ENCODE peak calls at places on chromosomes 3 and 15, in five cellular contexts. W, Y, P, V and X are unnamed samples.

GRCh38 chr3:128466840-128467541 is at the start of gene DNAJB8:
- DNase-seq in W (no peak), Y (no peak), P (no peak), V (no peak), X (no peak)

GRCh38 chr3:18891641-18892040 is 256.7 kb upstream of the KCNH8 start:
- DNase-seq in P (no peak), V (no peak), W (no peak), Y (no peak), X (no peak)

GRCh38 chr3:133025546-133025945 is 12.6 kb upstream of the TMEM108 start:
- DNase-seq in V (no peak), W (no peak), P (no peak), Y (no peak), X (no peak)

GRCh38 chr15:37099321-37100108 is 834 bp downstream of the MEIS2 start:
- DNase-seq in Y (peak; percentile 46), V (no peak), P (peak; percentile 15), W (no peak), X (peak; percentile 49)

GRCh38 chr3:127448161-127448561 is 142.4 kb downstream of the TPRA1 start:
- DNase-seq in V (no peak), Y (no peak), P (no peak), W (no peak), X (no peak)

GRCh38 chr3:160395297-160395696 is 3.7 kb downstream of the IFT80 start:
- DNase-seq in W (peak; percentile 87), Y (no peak), V (no peak), P (no peak), X (no peak)

GRCh38 chr3:72299823-72300222 is 514.9 kb upstream of the PROK2 start:
- DNase-seq in V (no peak), Y (peak; percentile 20), P (no peak), W (no peak), X (no peak)

GRCh38 chr15:44593042-44593736 is 56.2 kb downstream of the EIF3J start:
- DNase-seq in V (no peak), Y (no peak), W (no peak), P (no peak), X (no peak)

GRCh38 chr3:41682996-41683395 is 278.9 kb downstream of the ULK4 start:
- DNase-seq in W (peak; percentile 95), P (no peak), V (no peak), Y (no peak), X (no peak)

GRCh38 chr15:71136159-71137137 is 21.2 kb downstream of the THSD4 start:
- DNase-seq in P (peak; percentile 70), Y (peak; percentile 56), V (no peak), W (peak; percentile 83), X (no peak)

GRCh38 chr3:23461069-23461468 is 257.9 kb downstream of the UBE2E2 start:
- DNase-seq in V (no peak), W (peak; percentile 35), Y (no peak), P (no peak), X (no peak)

GRCh38 chr3:72636947-72637647 is 211.1 kb downstream of the SHQ1 start:
- DNase-seq in P (no peak), Y (no peak), W (no peak), V (no peak), X (no peak)

GRCh38 chr3:24500806-24501205 is 6.2 kb upstream of the THRB start:
- DNase-seq in V (no peak), Y (no peak), W (no peak), P (no peak), X (no peak)

GRCh38 chr3:143121240-143122088 is 1.9 kb downstream of the CHST2 start:
- DNase-seq in V (peak; percentile 40), Y (peak; percentile 53), W (no peak), P (peak; percentile 9), X (no peak)

GRCh38 chr3:143120716-143121239 is 1.2 kb downstream of the CHST2 start:
- DNase-seq in V (no peak), Y (peak; percentile 43), W (no peak), P (peak; percentile 15), X (no peak)

GRCh38 chr3:143123353-143123974 is 3.9 kb downstream of the CHST2 start:
- DNase-seq in V (no peak), P (no peak), Y (no peak), W (no peak), X (no peak)

GRCh38 chr3:143122089-143122430 is 2.5 kb downstream of the CHST2 start:
- DNase-seq in Y (no peak), W (no peak), P (no peak), V (no peak), X (no peak)

DNA sequence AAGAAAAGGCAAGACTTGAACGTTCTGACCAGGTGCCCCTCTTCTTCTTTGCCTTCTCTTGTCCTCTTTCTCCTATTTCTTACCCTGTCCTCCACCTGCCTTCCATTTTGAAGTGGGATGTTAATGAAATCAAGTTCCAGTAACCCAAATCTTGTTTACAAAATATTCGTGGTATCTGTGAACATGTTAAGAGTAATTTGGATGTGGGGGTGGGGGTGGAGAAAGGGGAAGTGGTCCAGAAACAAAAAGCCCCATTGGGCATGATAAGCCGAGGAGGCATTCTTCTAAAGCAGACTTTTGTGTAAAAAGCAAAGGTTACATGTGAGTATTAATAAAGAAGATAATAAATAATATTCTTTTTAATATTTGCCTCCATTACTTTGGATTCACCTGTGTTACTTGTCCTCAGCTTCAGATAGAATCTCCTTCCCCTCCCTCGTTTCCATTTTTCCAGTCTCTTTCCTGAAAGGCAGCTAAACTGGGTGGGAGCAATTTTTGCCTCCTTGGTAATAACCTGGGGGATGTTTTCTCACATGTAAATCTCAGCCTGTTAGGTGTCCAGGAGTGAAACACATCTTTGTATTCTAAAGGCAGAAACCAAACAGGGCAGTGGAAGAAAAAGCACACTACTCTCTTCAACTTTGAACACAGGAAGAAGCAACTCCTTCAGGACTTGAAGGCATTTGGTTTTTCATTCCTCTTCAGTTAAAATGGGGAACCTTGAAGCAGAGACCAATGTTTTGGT is 3.2 kb downstream of the CHST2 start:
- DNase-seq in W (no peak), V (no peak), P (no peak), Y (no peak), X (no peak)
- H3K4me3 ChIP-seq in W (no peak overlapping the region), V (peak overlapping the region; percentile 1), P (no peak overlapping the region), Y (no peak overlapping the region), X (no peak overlapping the region)

DNA sequence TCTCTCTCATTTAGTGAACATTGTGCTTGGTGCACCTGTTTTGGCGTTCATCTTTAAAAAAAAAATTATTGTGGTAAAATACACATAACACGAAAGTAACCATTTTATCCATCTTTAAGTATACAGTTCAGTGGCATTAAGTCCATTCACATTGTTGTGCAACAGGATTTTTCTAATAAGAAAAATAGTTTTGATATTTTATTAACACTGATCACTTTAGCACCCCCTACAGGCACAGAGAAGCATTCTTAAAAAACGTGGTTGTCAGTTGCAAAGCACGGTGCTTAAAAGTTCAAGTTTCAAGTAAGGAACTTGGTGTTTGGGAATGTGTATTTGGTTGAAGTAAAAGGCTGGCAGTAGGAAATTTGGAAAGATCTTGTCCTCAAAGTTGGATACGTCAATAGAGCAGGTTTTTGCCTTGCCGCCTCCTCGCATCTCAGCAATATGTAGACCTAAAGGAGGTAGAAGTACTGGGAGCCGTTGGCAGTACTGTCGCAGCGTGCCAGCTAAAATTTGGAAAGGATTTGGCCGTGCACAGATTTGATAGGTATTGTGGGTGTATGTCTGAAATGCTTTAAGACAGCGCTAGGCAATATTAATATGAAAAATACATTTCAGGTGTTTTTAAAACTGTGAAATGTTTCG is 110.4 kb downstream of the LRRC28 start:
- DNase-seq in W (no peak), V (no peak), P (no peak), Y (peak; percentile 18), X (no peak)
- TF ChIP-seq CTCF in W (peak; percentile 48), V (peak; percentile 61), P (peak; percentile 66), Y (peak; percentile 48), X (peak; percentile 61)

GRCh38 chr15:94912760-94913159 is 681.4 kb downstream of the MCTP2 start:
- DNase-seq in V (no peak), W (no peak), Y (no peak), P (no peak), X (peak; percentile 41)

GRCh38 chr15:94910166-94910565 is 678.8 kb downstream of the MCTP2 start:
- DNase-seq in W (no peak), P (no peak), V (no peak), Y (peak; percentile 51), X (no peak)

DNA sequence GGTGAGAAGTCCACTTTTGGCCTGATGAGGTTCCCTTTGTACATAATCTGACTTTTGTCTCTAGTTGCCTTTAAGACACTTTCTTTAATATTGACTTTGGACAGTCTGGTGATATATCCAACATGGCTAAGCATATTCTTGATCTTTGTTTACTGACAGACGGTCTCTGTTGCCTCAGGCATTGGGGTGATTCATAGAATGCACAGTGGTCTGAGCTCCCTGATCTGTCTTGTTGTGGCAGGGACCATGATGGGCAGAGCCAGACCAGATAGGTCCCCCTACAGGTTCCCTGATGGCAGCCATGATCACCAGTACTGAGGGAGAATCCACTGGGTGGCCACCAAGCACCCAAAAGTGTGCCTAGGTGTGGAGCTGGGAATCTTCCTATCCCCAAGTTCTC is 678.1 kb downstream of the MCTP2 start:
- DNase-seq in V (no peak), W (no peak), Y (no peak), P (no peak), X (no peak)
- H3K9me3 ChIP-seq in V (peaks cover 74% of the 10 kb centered on the region), W (no peaks in the 10 kb centered on the region), Y (no peaks in the 10 kb centered on the region), P (peaks cover 5% of the 10 kb centered on the region), X (no peaks in the 10 kb centered on the region)

GRCh38 chr15:82670699-82671098 is 23.5 kb upstream of the CPEB1 start:
- DNase-seq in Y (no peak), P (no peak), V (no peak), W (no peak), X (no peak)

GRCh38 chr15:82664021-82664420 is 16.9 kb upstream of the CPEB1 start:
- DNase-seq in W (no peak), Y (no peak), V (no peak), P (no peak), X (no peak)

GRCh38 chr15:82663186-82663600 is 16.0 kb upstream of the CPEB1 start:
- DNase-seq in W (peak; percentile 16), P (peak; percentile 40), V (no peak), Y (peak; percentile 17), X (peak; percentile 80)

GRCh38 chr15:82662641-82663040 is 15.5 kb upstream of the CPEB1 start:
- DNase-seq in Y (no peak), W (no peak), P (no peak), V (no peak), X (no peak)

GRCh38 chr15:82666606-82667005 is 19.4 kb upstream of the CPEB1 start:
- DNase-seq in W (no peak), P (no peak), Y (no peak), V (no peak), X (no peak)
- H3K4me3 ChIP-seq in W (no peak overlapping the region), P (no peak overlapping the region), Y (no peak overlapping the region), V (no peak overlapping the region), X (no peak overlapping the region)

GRCh38 chr3:32290619-32291018 is 52.1 kb downstream of the CMTM8 start:
- DNase-seq in P (no peak), V (no peak), Y (no peak), W (no peak), X (no peak)

GRCh38 chr3:32284443-32284842 is 46.0 kb downstream of the CMTM8 start:
- DNase-seq in P (no peak), V (no peak), W (no peak), Y (no peak), X (no peak)

GRCh38 chr3:32292085-32292796 is 53.8 kb downstream of the CMTM8 start:
- DNase-seq in P (no peak), Y (no peak), V (no peak), W (no peak), X (peak; percentile 52)

GRCh38 chr3:32285910-32286309 is 47.4 kb downstream of the CMTM8 start:
- DNase-seq in V (no peak), Y (peak; percentile 60), P (no peak), W (no peak), X (no peak)

GRCh38 chr3:32288819-32289218 is 50.3 kb downstream of the CMTM8 start:
- DNase-seq in W (no peak), V (no peak), P (no peak), Y (no peak), X (no peak)
- TF ChIP-seq CTCF in W (no peak), V (no peak), P (no peak), Y (no peak), X (no peak)